ENCODE peak calls at places on chromosomes 13 and 19, in eight cellular contexts. G is HepG2, V is GM23338, D is HL-60, Y is HCT116, C is GM12878, X is K562, J is SK-N-SH. H is an unnamed sample.
A peak's percentile ranks its signal among the peaks of the same experiment; 100 is the strongest.

GRCh38 chr13:88000239-88000638 is 329.1 kb downstream of the SLITRK5 start:
- DNase-seq in G (no peak), V (no peak), D (no peak), Y (no peak), C (no peak), X (no peak), J (no peak), H (no peak)

GRCh38 chr19:33788676-33789075 is 8.0 kb upstream of the KCTD15 start:
- DNase-seq in G (no peak), V (no peak), D (no peak), Y (no peak), C (no peak), X (no peak), J (no peak), H (no peak)

GRCh38 chr19:39502640-39503417 is 4.1 kb downstream of the DLL3 start:
- DNase-seq in G (peak; percentile 56), V (peak; percentile 94), D (peak; percentile 73), Y (peak; percentile 66), C (no peak), X (peak; percentile 90), J (peak; percentile 91), H (peak; percentile 93)

GRCh38 chr13:95571941-95572340 is 19.4 kb downstream of the CLDN10 start:
- DNase-seq in G (no peak), V (no peak), D (no peak), Y (no peak), C (no peak), X (no peak), J (no peak), H (no peak)

GRCh38 chr19:33194527-33194883 is 375 bp downstream of the LRP3 start:
- DNase-seq in G (no peak), V (peak; percentile 36), D (no peak), Y (no peak), C (no peak), X (no peak), J (no peak), H (no peak)

GRCh38 chr13:84446972-84447700 is 564.9 kb upstream of the SLITRK1 start:
- DNase-seq in G (no peak), V (peak; percentile 8), D (no peak), Y (no peak), C (no peak), X (no peak), J (no peak), H (no peak)

GRCh38 chr19:23437901-23438300 is 42.6 kb upstream of the ZNF91 start:
- DNase-seq in G (no peak), V (peak; percentile 29), D (no peak), Y (no peak), C (no peak), X (no peak), J (no peak), H (no peak)

GRCh38 chr19:39843919-39844793 is 2.0 kb downstream of the FBL start:
- DNase-seq in G (peak; percentile 51), V (peak; percentile 68), D (no peak), Y (no peak), C (no peak), X (no peak), J (peak; percentile 50), H (peak; percentile 97)

GRCh38 chr19:58229255-58229639 is 533 bp downstream of the ZNF544 start:
- DNase-seq in G (peak; percentile 30), V (peak; percentile 71), D (no peak), Y (no peak), C (no peak), X (no peak), J (peak; percentile 44), H (no peak)

GRCh38 chr19:32676186-32676894 is 692 bp downstream of the RGS9BP start:
- DNase-seq in G (no peak), V (peak; percentile 62), D (no peak), Y (no peak), C (no peak), X (no peak), J (peak; percentile 55), H (no peak)

GRCh38 chr13:91369432-91369831 is 21.9 kb downstream of the MIR17HG start:
- DNase-seq in G (no peak), V (no peak), D (no peak), Y (no peak), C (no peak), X (no peak), J (no peak), H (no peak)

GRCh38 chr19:50324331-50324730 is 4.8 kb downstream of the KCNC3 start:
- DNase-seq in G (no peak), V (no peak), D (no peak), Y (no peak), C (no peak), X (no peak), J (no peak), H (no peak)

GRCh38 chr13:27201661-27202060 is 30.1 kb upstream of the USP12 start:
- DNase-seq in G (no peak), V (no peak), D (no peak), Y (no peak), C (no peak), X (no peak), J (no peak), H (no peak)

GRCh38 chr19:11069451-11070009 is 19.7 kb upstream of the LDLR start:
- DNase-seq in G (no peak), V (peak; percentile 60), D (no peak), Y (no peak), C (no peak), X (no peak), J (no peak), H (no peak)

GRCh38 chr13:99218545-99218944 is 17.9 kb downstream of the UBAC2 start:
- DNase-seq in G (no peak), V (no peak), D (no peak), Y (no peak), C (no peak), X (no peak), J (no peak), H (no peak)

GRCh38 chr13:104385409-104385808 is 1319.2 kb upstream of the SLC10A2 start:
- DNase-seq in G (no peak), V (no peak), D (no peak), Y (no peak), C (no peak), X (no peak), J (no peak), H (no peak)

GRCh38 chr19:18155095-18156087 is 2.4 kb downstream of the PIK3R2 start:
- DNase-seq in G (no peak), V (no peak), D (no peak), Y (no peak), C (no peak), X (no peak), J (no peak), H (no peak)

GRCh38 chr19:6060600-6061391 is 49.5 kb downstream of the RFX2 start:
- DNase-seq in G (no peak), V (no peak), D (no peak), Y (no peak), C (no peak), X (peak; percentile 93), J (peak; percentile 78), H (no peak)

GRCh38 chr19:10797078-10797477 is 38.9 kb downstream of the TMED1 start:
- DNase-seq in G (no peak), V (no peak), D (no peak), Y (no peak), C (no peak), X (no peak), J (no peak), H (no peak)

GRCh38 chr13:80778302-80778701 is 437.4 kb upstream of the SPRY2 start:
- DNase-seq in G (no peak), V (no peak), D (no peak), Y (no peak), C (no peak), X (no peak), J (no peak), H (no peak)

GRCh38 chr19:34120846-34121639 is 51.3 kb upstream of the LSM14A start:
- DNase-seq in G (peak; percentile 30), V (peak; percentile 77), D (no peak), Y (peak; percentile 43), C (no peak), X (peak; percentile 45), J (peak; percentile 65), H (no peak)

GRCh38 chr19:35744688-35745327 is 410 bp downstream of the U2AF1L4 start:
- DNase-seq in G (peak; percentile 94), V (peak; percentile 99), D (peak; percentile 90), Y (peak; percentile 93), C (peak; percentile 62), X (peak; percentile 84), J (peak; percentile 86), H (peak; percentile 89)

GRCh38 chr19:15288146-15288963 is 44.0 kb downstream of the BRD4 start:
- DNase-seq in G (no peak), V (no peak), D (no peak), Y (no peak), C (no peak), X (no peak), J (peak; percentile 72), H (no peak)

GRCh38 chr19:36128392-36128736 is 11.5 kb upstream of the CAPNS1 start:
- DNase-seq in G (peak; percentile 52), V (peak; percentile 51), D (no peak), Y (no peak), C (no peak), X (peak; percentile 33), J (peak; percentile 44), H (no peak)

GRCh38 chr13:111337741-111338140 is 17.3 kb downstream of the TEX29 start:
- DNase-seq in G (no peak), V (no peak), D (no peak), Y (no peak), C (no peak), X (no peak), J (no peak), H (no peak)
- TF ChIP-seq REST in G (no peak), V (no peak), D (no peak), Y (no peak), C (no peak), X (no peak), J (no peak), H (no peak)

DNA sequence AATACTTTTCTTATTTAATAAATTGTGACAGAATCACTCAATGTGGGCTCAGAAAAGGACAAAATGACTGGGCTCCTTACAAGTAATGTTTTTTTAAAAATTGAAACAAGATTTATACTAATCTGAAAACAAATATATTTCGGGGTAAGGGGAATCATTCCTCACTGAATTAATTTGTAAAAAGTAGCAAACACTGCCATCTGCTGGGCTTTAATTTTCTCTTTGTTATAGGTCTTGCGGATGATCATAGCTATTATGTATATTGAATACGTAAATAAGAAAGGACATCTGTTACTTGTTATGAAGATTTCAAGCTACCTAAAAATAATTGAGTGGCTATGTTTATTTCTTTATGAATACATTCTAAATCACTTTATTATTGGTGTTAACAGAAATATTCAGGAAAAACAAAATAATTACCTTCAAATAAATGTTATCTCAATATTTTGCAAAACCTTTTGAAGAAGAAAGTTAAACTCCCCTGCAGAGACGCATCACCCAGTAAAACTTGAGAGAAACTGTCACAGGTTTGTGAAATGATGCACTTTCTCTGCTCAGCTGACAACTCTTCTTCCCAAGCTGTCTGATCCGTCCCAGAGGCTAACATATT is 17.8 kb upstream of the ENOX1 start:
- DNase-seq in G (peak; percentile 39), V (peak; percentile 80), D (no peak), Y (peak; percentile 55), C (peak; percentile 13), X (peak; percentile 18), J (peak; percentile 66), H (peak; percentile 30)
- H3K27ac ChIP-seq in G (no peak overlapping the region), V (peak overlapping the region; percentile 1), D (no peak overlapping the region), Y (peak overlapping the region; percentile 23), C (no peak overlapping the region), X (no peak overlapping the region), J (peak overlapping the region; percentile 85), H (no peak overlapping the region)

GRCh38 chr13:73513751-73514150 is 454.9 kb downstream of the KLF5 start:
- DNase-seq in G (no peak), V (no peak), D (no peak), Y (no peak), C (no peak), X (no peak), J (no peak), H (no peak)
- H3K27me3 ChIP-seq in G (no peaks in the 10 kb centered on the region), V (no peaks in the 10 kb centered on the region), D (no peaks in the 10 kb centered on the region), Y (no peaks in the 10 kb centered on the region), C (no peaks in the 10 kb centered on the region), X (no peaks in the 10 kb centered on the region), J (no peaks in the 10 kb centered on the region), H (no peaks in the 10 kb centered on the region)

GRCh38 chr13:112229445-112229844 is 146.7 kb upstream of the SPACA7 start:
- DNase-seq in G (no peak), V (no peak), D (no peak), Y (no peak), C (no peak), X (no peak), J (no peak), H (no peak)
- TF ChIP-seq REST in G (no peak), V (no peak), D (no peak), Y (no peak), C (no peak), X (no peak), J (no peak), H (no peak)

H was measured in Panc1.